ENCODE peak calls at places on chromosomes 12 and 14, in seven cellular contexts. One of them, this sample, is unnamed.

GRCh38 chr12:98296462-98297079 is 218.8 kb upstream of the TMPO start:
- DNase-seq in mesenchymal stem cell: no peak
- DNase-seq in IMR-90: no peak
- DNase-seq in H9: peak
- DNase-seq in neuronal stem cell: peak
- DNase-seq in trophoblast cell: peak
- DNase-seq in H1: no peak
- DNase-seq in this sample: peak

GRCh38 chr14:64763801-64764511 is 59.7 kb downstream of the PLEKHG3 start:
- DNase-seq in mesenchymal stem cell: peak
- DNase-seq in IMR-90: peak
- DNase-seq in H9: no peak
- DNase-seq in neuronal stem cell: no peak
- DNase-seq in trophoblast cell: no peak
- DNase-seq in H1: no peak
- DNase-seq in this sample: peak

GRCh38 chr14:100131181-100131580 is 28.3 kb downstream of the DEGS2 start:
- DNase-seq in mesenchymal stem cell: no peak
- DNase-seq in IMR-90: no peak
- DNase-seq in H9: peak
- DNase-seq in neuronal stem cell: no peak
- DNase-seq in trophoblast cell: no peak
- DNase-seq in H1: no peak
- DNase-seq in this sample: peak

GRCh38 chr12:45309826-45310626 is 94.1 kb downstream of the ANO6 start:
- DNase-seq in mesenchymal stem cell: peak
- DNase-seq in IMR-90: peak
- DNase-seq in H9: no peak
- DNase-seq in neuronal stem cell: no peak
- DNase-seq in trophoblast cell: no peak
- DNase-seq in H1: no peak
- DNase-seq in this sample: no peak

GRCh38 chr12:123043536-123044001 is 63.1 kb downstream of the ARL6IP4 start:
- DNase-seq in mesenchymal stem cell: peak
- DNase-seq in IMR-90: peak
- DNase-seq in H9: peak
- DNase-seq in neuronal stem cell: peak
- DNase-seq in trophoblast cell: peak
- DNase-seq in H1: peak
- DNase-seq in this sample: peak

GRCh38 chr12:67091204-67091603 is 178.0 kb upstream of the CAND1 start:
- DNase-seq in mesenchymal stem cell: no peak
- DNase-seq in IMR-90: no peak
- DNase-seq in H9: no peak
- DNase-seq in neuronal stem cell: no peak
- DNase-seq in trophoblast cell: no peak
- DNase-seq in H1: no peak
- DNase-seq in this sample: no peak

GRCh38 chr12:107372229-107372658 is 278.9 kb upstream of the CRY1 start:
- DNase-seq in mesenchymal stem cell: no peak
- DNase-seq in IMR-90: peak
- DNase-seq in H9: no peak
- DNase-seq in neuronal stem cell: no peak
- DNase-seq in trophoblast cell: no peak
- DNase-seq in H1: no peak
- DNase-seq in this sample: no peak

GRCh38 chr14:28609228-28609828 is 157.3 kb upstream of the FOXG1 start:
- DNase-seq in mesenchymal stem cell: peak
- DNase-seq in IMR-90: peak
- DNase-seq in H9: peak
- DNase-seq in neuronal stem cell: peak
- DNase-seq in trophoblast cell: peak
- DNase-seq in H1: peak
- DNase-seq in this sample: peak

GRCh38 chr12:26845984-26846383 is 13.0 kb upstream of the ITPR2 start:
- DNase-seq in mesenchymal stem cell: peak
- DNase-seq in IMR-90: peak
- DNase-seq in H9: no peak
- DNase-seq in neuronal stem cell: no peak
- DNase-seq in trophoblast cell: peak
- DNase-seq in H1: no peak
- DNase-seq in this sample: peak

GRCh38 chr14:68888025-68888850 is 90.9 kb downstream of the ACTN1 start:
- DNase-seq in mesenchymal stem cell: no peak
- DNase-seq in IMR-90: no peak
- DNase-seq in H9: no peak
- DNase-seq in neuronal stem cell: no peak
- DNase-seq in trophoblast cell: no peak
- DNase-seq in H1: no peak
- DNase-seq in this sample: no peak

GRCh38 chr14:43147480-43147879 is 1359.6 kb downstream of the FSCB start:
- DNase-seq in mesenchymal stem cell: no peak
- DNase-seq in IMR-90: peak
- DNase-seq in H9: no peak
- DNase-seq in neuronal stem cell: no peak
- DNase-seq in trophoblast cell: no peak
- DNase-seq in H1: no peak
- DNase-seq in this sample: no peak

GRCh38 chr14:91372680-91373495 is 44.7 kb downstream of the CCDC88C start:
- DNase-seq in mesenchymal stem cell: no peak
- DNase-seq in IMR-90: no peak
- DNase-seq in H9: no peak
- DNase-seq in neuronal stem cell: no peak
- DNase-seq in trophoblast cell: no peak
- DNase-seq in H1: no peak
- DNase-seq in this sample: no peak

GRCh38 chr14:95295600-95296376 is 23.9 kb downstream of the CLMN start:
- DNase-seq in mesenchymal stem cell: no peak
- DNase-seq in IMR-90: no peak
- DNase-seq in H9: no peak
- DNase-seq in neuronal stem cell: no peak
- DNase-seq in trophoblast cell: no peak
- DNase-seq in H1: no peak
- DNase-seq in this sample: no peak

GRCh38 chr12:103441437-103442186 is 54.2 kb downstream of the C12orf42 start:
- DNase-seq in mesenchymal stem cell: no peak
- DNase-seq in IMR-90: no peak
- DNase-seq in H9: no peak
- DNase-seq in neuronal stem cell: no peak
- DNase-seq in trophoblast cell: no peak
- DNase-seq in H1: no peak
- DNase-seq in this sample: no peak

GRCh38 chr12:111451649-111452129 is 46.0 kb downstream of the SH2B3 start:
- DNase-seq in mesenchymal stem cell: peak
- DNase-seq in IMR-90: peak
- DNase-seq in H9: no peak
- DNase-seq in neuronal stem cell: peak
- DNase-seq in trophoblast cell: no peak
- DNase-seq in H1: no peak
- DNase-seq in this sample: peak

GRCh38 chr12:18259906-18260682 is 1.2 kb upstream of the PIK3C2G start:
- DNase-seq in mesenchymal stem cell: no peak
- DNase-seq in IMR-90: no peak
- DNase-seq in H9: no peak
- DNase-seq in neuronal stem cell: no peak
- DNase-seq in trophoblast cell: no peak
- DNase-seq in H1: no peak
- DNase-seq in this sample: no peak

GRCh38 chr14:54147285-54147684 is 190.7 kb upstream of the BMP4 start:
- DNase-seq in mesenchymal stem cell: peak
- DNase-seq in IMR-90: peak
- DNase-seq in H9: no peak
- DNase-seq in neuronal stem cell: no peak
- DNase-seq in trophoblast cell: no peak
- DNase-seq in H1: no peak
- DNase-seq in this sample: peak

GRCh38 chr12:22657538-22657937 is 32.6 kb downstream of the ETNK1 start:
- DNase-seq in mesenchymal stem cell: peak
- DNase-seq in IMR-90: peak
- DNase-seq in H9: no peak
- DNase-seq in neuronal stem cell: no peak
- DNase-seq in trophoblast cell: no peak
- DNase-seq in H1: no peak
- DNase-seq in this sample: no peak

GRCh38 chr12:51886021-51886710 is 1.7 kb upstream of the ANKRD33 start:
- DNase-seq in mesenchymal stem cell: peak
- DNase-seq in IMR-90: peak
- DNase-seq in H9: peak
- DNase-seq in neuronal stem cell: no peak
- DNase-seq in trophoblast cell: peak
- DNase-seq in H1: no peak
- DNase-seq in this sample: peak

GRCh38 chr14:93032301-93032929 is 83.3 kb downstream of the ITPK1 start:
- DNase-seq in mesenchymal stem cell: no peak
- DNase-seq in IMR-90: no peak
- DNase-seq in H9: no peak
- DNase-seq in neuronal stem cell: no peak
- DNase-seq in trophoblast cell: no peak
- DNase-seq in H1: no peak
- DNase-seq in this sample: no peak

GRCh38 chr12:93773122-93773871 is 96.1 kb downstream of the CRADD start:
- DNase-seq in mesenchymal stem cell: peak
- DNase-seq in IMR-90: peak
- DNase-seq in H9: no peak
- DNase-seq in neuronal stem cell: no peak
- DNase-seq in trophoblast cell: no peak
- DNase-seq in H1: no peak
- DNase-seq in this sample: no peak

GRCh38 chr12:47833591-47834012 is 13.9 kb upstream of the HDAC7 start:
- DNase-seq in mesenchymal stem cell: no peak
- DNase-seq in IMR-90: no peak
- DNase-seq in H9: peak
- DNase-seq in neuronal stem cell: no peak
- DNase-seq in trophoblast cell: no peak
- DNase-seq in H1: no peak
- DNase-seq in this sample: no peak
- H3K23ac ChIP-seq in mesenchymal stem cell: no peak
- H3K23ac ChIP-seq in IMR-90: no peak
- H3K23ac ChIP-seq in H9: no peak
- H3K23ac ChIP-seq in neuronal stem cell: no peak
- H3K23ac ChIP-seq in trophoblast cell: no peak
- H3K23ac ChIP-seq in H1: no peak
- H3K23ac ChIP-seq in this sample: no peak

GRCh38 chr12:2266666-2267623 is 214.2 kb downstream of the CACNA1C start:
- DNase-seq in mesenchymal stem cell: no peak
- DNase-seq in IMR-90: no peak
- DNase-seq in H9: no peak
- DNase-seq in neuronal stem cell: no peak
- DNase-seq in trophoblast cell: no peak
- DNase-seq in H1: no peak
- DNase-seq in this sample: no peak
- H3K23ac ChIP-seq in mesenchymal stem cell: no peak
- H3K23ac ChIP-seq in IMR-90: peak
- H3K23ac ChIP-seq in H9: no peak
- H3K23ac ChIP-seq in neuronal stem cell: no peak
- H3K23ac ChIP-seq in trophoblast cell: no peak
- H3K23ac ChIP-seq in H1: no peak
- H3K23ac ChIP-seq in this sample: no peak

DNA sequence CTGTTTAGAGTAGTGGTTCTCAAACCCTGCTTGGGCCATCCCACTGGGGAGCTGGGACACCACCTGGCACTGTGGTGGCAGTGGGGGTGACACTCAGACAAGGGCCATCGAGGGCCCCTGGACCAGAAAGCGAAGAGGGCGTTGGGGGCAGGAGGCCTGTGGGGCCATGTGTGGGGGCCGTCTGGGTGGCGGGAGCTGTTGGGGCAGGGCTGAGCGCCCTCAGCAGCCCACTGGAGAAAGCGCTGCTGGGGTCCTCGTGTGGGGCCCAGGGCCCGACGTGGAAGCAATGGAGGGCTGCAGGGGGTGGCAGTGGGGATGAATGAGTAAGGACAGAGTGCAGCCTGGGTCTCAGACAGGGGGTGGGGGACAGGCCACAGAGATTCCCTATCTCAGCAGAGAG is 5.9 kb upstream of the ADSS1 start:
- DNase-seq in mesenchymal stem cell: no peak
- DNase-seq in IMR-90: no peak
- DNase-seq in H9: no peak
- DNase-seq in neuronal stem cell: no peak
- DNase-seq in trophoblast cell: no peak
- DNase-seq in H1: no peak
- DNase-seq in this sample: no peak
- H3K23ac ChIP-seq in mesenchymal stem cell: no peak
- H3K23ac ChIP-seq in IMR-90: no peak
- H3K23ac ChIP-seq in H9: no peak
- H3K23ac ChIP-seq in neuronal stem cell: no peak
- H3K23ac ChIP-seq in trophoblast cell: no peak
- H3K23ac ChIP-seq in H1: no peak
- H3K23ac ChIP-seq in this sample: no peak

GRCh38 chr14:22379727-22380126 is 209.3 kb downstream of the DAD1 start:
- DNase-seq in mesenchymal stem cell: no peak
- DNase-seq in IMR-90: peak
- DNase-seq in H9: no peak
- DNase-seq in neuronal stem cell: no peak
- DNase-seq in trophoblast cell: no peak
- DNase-seq in H1: no peak
- DNase-seq in this sample: no peak
- H3K23ac ChIP-seq in mesenchymal stem cell: no peak
- H3K23ac ChIP-seq in IMR-90: no peak
- H3K23ac ChIP-seq in H9: no peak
- H3K23ac ChIP-seq in neuronal stem cell: no peak
- H3K23ac ChIP-seq in trophoblast cell: no peak
- H3K23ac ChIP-seq in H1: no peak
- H3K23ac ChIP-seq in this sample: no peak

GRCh38 chr12:100733817-100734593 is 60.6 kb upstream of the ANO4 start:
- DNase-seq in mesenchymal stem cell: peak
- DNase-seq in IMR-90: peak
- DNase-seq in H9: no peak
- DNase-seq in neuronal stem cell: no peak
- DNase-seq in trophoblast cell: no peak
- DNase-seq in H1: no peak
- DNase-seq in this sample: peak
- H3K23ac ChIP-seq in mesenchymal stem cell: no peak
- H3K23ac ChIP-seq in IMR-90: no peak
- H3K23ac ChIP-seq in H9: no peak
- H3K23ac ChIP-seq in neuronal stem cell: no peak
- H3K23ac ChIP-seq in trophoblast cell: no peak
- H3K23ac ChIP-seq in H1: no peak
- H3K23ac ChIP-seq in this sample: no peak

GRCh38 chr12:56932867-56933266 is 1.3 kb downstream of the SDR9C7 start:
- DNase-seq in mesenchymal stem cell: peak
- DNase-seq in IMR-90: no peak
- DNase-seq in H9: no peak
- DNase-seq in neuronal stem cell: no peak
- DNase-seq in trophoblast cell: no peak
- DNase-seq in H1: no peak
- DNase-seq in this sample: peak
- H3K23ac ChIP-seq in mesenchymal stem cell: no peak
- H3K23ac ChIP-seq in IMR-90: no peak
- H3K23ac ChIP-seq in H9: no peak
- H3K23ac ChIP-seq in neuronal stem cell: no peak
- H3K23ac ChIP-seq in trophoblast cell: no peak
- H3K23ac ChIP-seq in H1: no peak
- H3K23ac ChIP-seq in this sample: no peak

DNA sequence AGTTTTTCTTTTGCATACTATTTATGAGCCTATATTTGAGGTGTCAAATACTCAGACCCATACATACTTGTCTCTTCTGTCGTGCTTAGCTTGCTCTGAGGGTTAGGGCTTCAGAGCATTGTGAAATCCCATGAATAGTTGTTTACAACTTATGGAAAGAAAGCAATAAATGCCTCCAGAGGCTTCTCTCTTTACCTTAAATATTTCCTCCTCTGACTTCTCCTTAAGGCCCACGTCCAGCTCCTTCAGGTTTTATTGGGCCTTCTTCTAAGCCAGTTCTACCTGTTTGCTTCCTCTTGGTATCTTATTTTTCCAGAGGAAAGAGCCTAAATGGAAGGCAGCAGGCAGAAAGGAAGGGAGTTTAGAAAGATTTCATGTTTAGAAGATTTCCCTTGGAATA is 218.6 kb downstream of the SPTSSA start:
- DNase-seq in mesenchymal stem cell: no peak
- DNase-seq in IMR-90: no peak
- DNase-seq in H9: no peak
- DNase-seq in neuronal stem cell: no peak
- DNase-seq in trophoblast cell: no peak
- DNase-seq in H1: no peak
- DNase-seq in this sample: no peak
- H3K23ac ChIP-seq in mesenchymal stem cell: no peak
- H3K23ac ChIP-seq in IMR-90: no peak
- H3K23ac ChIP-seq in H9: no peak
- H3K23ac ChIP-seq in neuronal stem cell: no peak
- H3K23ac ChIP-seq in trophoblast cell: no peak
- H3K23ac ChIP-seq in H1: no peak
- H3K23ac ChIP-seq in this sample: no peak

This sample was measured in mesendoderm.